ENCODE peak calls at places on chromosomes 11 and 22, in five cellular contexts. F is H1, I is HCT116, R is endothelial cell of umbilical vein, O is GM23338. P is an unnamed sample.

GRCh38 chr11:126596474-126596873 is 241.0 kb downstream of the ST3GAL4 start:
- DNase-seq in F (no peak), I (no peak), R (no peak), O (no peak), P (no peak)

GRCh38 chr11:87223816-87224215 is 186.1 kb downstream of the TMEM135 start:
- DNase-seq in F (no peak), I (no peak), R (no peak), O (no peak), P (no peak)

GRCh38 chr22:26303475-26303874 is 125.6 kb upstream of the ASPHD2 start:
- DNase-seq in F (no peak), I (no peak), R (no peak), O (no peak), P (no peak)

GRCh38 chr11:128624269-128625170 is 37.2 kb upstream of the ETS1 start:
- DNase-seq in F (peak), I (no peak), R (no peak), O (no peak), P (no peak)

GRCh38 chr11:69386594-69387408 is 92.8 kb downstream of the MYEOV start:
- DNase-seq in F (no peak), I (no peak), R (no peak), O (no peak), P (no peak)

GRCh38 chr11:5289696-5290095 is 12.1 kb downstream of the OR51B4 start:
- DNase-seq in F (no peak), I (no peak), R (no peak), O (no peak), P (no peak)

GRCh38 chr11:34278708-34279297 is 79.0 kb downstream of the ABTB2 start:
- DNase-seq in F (no peak), I (no peak), R (no peak), O (no peak), P (no peak)

GRCh38 chr11:29231991-29232390 is 784.8 kb downstream of the KCNA4 start:
- DNase-seq in F (no peak), I (no peak), R (no peak), O (no peak), P (no peak)

GRCh38 chr11:71484248-71485062 is 31.5 kb downstream of the NADSYN1 start:
- DNase-seq in F (no peak), I (no peak), R (no peak), O (no peak), P (no peak)

GRCh38 chr11:134541355-134541754 is 129.3 kb upstream of the B3GAT1 start:
- DNase-seq in F (peak), I (no peak), R (no peak), O (no peak), P (no peak)

GRCh38 chr11:1073261-1073724 is 1.4 kb upstream of the MUC2 start:
- DNase-seq in F (peak), I (peak), R (peak), O (no peak), P (no peak)
- TF ChIP-seq POLR2AphosphoS5 in F (no peak), I (no peak), R (no peak), O (no peak), P (no peak)

DNA sequence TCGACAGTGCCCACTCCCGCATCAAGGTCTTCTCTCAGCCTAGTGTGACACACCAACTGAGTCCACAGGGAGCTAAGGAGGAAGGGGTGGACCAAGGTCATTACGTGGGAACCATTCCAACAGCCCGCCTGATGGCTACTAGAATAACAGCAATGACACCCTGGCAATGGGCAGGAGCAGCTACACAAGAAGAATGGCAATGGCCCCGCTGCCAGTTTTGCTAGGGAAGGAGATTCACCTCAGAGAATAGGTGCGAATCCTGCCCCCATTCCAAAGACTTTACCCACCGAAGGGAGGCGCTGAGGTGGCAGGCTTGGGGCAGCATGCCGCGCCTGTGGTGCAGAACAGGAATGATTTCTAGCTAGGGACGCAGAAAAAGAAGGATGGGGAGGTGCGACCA is 9.1 kb downstream of the WT1 start:
- DNase-seq in F (peak), I (no peak), R (no peak), O (peak), P (no peak)
- TF ChIP-seq EZH2 in F (no peak), I (no peak), R (no peak), O (no peak), P (no peak)

DNA sequence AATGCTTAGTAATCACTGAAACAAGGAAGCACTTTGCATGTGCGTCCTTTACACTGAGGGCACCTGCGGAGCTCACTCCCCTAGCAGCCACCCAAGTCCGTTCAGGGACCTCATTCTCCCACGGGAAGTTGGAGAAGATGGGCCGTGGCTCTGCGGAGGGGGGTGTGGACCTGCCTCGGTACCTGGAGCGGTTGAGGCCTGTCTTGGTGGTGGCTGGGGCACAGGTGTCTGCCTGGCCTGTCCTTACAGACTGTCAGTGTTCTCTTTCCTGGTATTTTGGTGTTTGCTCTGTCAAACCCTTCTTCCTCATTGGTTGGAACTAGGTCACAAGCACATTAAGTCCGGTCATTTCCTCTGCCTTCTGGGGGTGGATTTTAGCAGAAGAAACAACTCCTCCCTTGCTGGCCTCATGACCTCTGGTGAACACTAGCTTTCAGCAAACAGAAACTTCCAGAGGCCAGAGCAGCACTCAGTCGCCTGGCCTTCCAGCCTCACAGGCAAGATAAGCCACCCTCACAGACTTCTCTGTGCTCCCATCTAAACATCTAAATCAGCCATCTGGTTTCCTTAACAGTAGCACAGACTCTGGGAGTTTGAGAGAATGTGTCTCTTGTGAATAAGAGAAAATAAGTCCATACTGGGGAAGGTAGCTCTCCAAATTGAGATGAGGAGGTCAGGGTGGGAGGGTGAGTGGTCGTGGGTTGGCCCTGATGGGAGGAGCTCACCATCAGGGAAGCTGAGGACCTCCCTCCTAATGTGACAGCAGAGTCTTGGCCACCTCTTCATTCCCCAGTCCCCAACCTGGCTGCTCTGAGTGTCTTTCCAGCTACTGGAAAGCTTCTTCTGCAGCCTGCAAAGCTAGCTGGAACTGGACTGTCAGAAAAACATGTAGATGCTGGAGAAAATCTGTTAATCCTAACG is 8.6 kb downstream of the SNAP29 start:
- DNase-seq in F (no peak), I (no peak), R (peak), O (no peak), P (no peak)
- TF ChIP-seq POLR2AphosphoS5 in F (no peak), I (no peak), R (no peak), O (no peak), P (no peak)

DNA sequence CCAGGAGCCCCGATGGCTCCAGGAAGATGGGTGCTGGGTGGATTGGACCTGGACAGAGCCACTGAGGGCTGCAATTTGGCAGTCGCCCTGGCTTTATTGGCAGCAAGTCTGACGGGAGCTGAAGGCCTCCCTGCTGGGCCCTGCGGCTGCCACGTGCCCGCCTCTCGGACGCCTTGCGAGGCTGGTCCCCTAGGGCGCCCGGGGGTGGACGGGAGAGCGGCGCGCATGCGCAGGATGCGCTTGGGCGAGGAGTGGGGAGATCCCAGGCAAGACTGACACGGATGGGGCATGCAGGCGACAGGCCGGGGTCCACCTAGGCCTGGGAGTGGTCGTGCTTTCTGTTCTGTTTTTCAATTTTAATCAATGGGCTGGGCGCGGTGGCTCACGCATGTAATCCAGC is 150.0 kb downstream of the ADAMTS15 start:
- DNase-seq in F (peak), I (no peak), R (no peak), O (no peak), P (no peak)
- TF ChIP-seq EZH2 in F (no peak), I (no peak), R (no peak), O (no peak), P (no peak)

DNA sequence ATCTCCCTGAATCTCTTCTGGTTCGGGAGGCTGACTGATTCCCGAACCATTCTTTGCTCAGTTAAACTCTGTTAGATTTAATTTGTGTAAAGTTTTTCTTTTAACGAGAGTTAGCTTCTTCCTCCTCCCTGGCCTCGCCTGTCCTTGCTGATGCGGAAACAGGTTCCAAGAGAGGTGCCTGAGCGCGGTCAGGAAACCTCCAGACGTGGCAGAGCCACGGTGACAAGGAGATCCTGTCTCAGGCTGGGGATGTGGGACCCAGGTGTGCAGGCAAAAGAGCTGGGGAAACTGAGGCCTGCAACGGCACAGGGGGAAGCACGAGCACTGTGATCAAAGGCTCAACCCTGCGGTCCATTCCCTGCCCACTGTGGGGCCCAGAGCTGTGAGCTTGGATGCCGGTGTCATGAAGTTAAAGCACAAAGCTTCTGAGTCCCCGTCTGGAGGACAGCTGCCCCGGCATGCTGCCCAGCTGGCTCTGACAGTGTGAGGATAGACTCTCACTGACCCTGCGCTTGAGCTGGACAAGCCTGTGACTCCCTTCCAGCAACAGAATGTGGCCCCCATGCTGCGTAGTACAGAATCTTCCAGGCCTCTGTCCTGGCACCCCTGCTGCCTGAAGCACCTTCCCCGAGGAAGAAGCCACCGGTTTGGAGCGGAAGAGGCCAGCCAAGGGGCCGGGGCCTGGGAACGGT is 960.6 kb downstream of the BRD1 start:
- DNase-seq in F (no peak), I (no peak), R (no peak), O (no peak), P (no peak)
- TF ChIP-seq POLR2AphosphoS5 in F (no peak), I (no peak), R (no peak), O (no peak), P (no peak)

GRCh38 chr22:25281675-25282345 is 62.4 kb downstream of the CRYBB2 start:
- DNase-seq in F (peak), I (no peak), R (no peak), O (peak), P (no peak)
- TF ChIP-seq EZH2 in F (no peak), I (no peak), R (peak), O (no peak), P (no peak)

GRCh38 chr11:64048042-64048854 is 12.5 kb downstream of the FLRT1 start:
- DNase-seq in F (no peak), I (no peak), R (no peak), O (no peak), P (no peak)
- TF ChIP-seq POLR2AphosphoS5 in F (no peak), I (no peak), R (no peak), O (no peak), P (no peak)

DNA sequence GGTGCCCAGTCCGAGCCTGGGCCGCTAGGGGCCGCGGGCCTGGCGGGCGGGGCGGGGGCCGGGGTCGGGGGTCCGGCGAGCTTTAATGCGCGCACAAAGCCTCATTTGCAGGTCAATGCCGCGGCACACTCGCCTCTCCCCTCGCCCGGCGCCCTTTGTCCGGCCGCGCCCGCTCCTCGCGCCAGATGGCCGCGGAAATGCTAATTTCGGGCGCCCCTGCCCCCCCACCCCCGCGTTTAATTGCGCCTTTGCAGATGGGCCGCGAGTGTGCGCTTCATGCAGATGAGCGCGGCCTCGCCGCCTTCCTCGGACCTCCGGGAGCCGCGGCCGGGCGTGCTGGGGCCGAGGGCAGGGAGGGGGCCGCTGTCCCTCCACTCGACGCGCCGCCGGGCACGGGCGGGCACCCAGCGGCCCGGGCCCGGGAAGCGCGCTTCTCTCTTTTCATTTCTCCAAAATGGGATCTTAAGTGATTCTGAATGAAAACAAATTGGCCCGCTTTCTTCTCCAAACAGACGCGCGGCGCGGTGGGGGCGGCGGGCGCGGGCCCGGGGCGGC is 23.1 kb downstream of the CDKN1C start:
- DNase-seq in F (no peak), I (no peak), R (no peak), O (peak), P (no peak)
- TF ChIP-seq EZH2 in F (no peak), I (no peak), R (peak), O (no peak), P (no peak)

GRCh38 chr11:47946682-47947575 is 33.4 kb upstream of the PTPRJ start:
- DNase-seq in F (no peak), I (peak), R (peak), O (peak), P (no peak)
- TF ChIP-seq POLR2AphosphoS5 in F (no peak), I (peak), R (peak), O (no peak), P (no peak)

P was measured in SK-N-MC.